ENCODE peak calls at places on chromosomes 2 and 18, in six cellular contexts. S is GM12878, M is GM23338, I is K562, P is H1, E is HepG2. C is an unnamed sample.

GRCh38 chr2:95301186-95301585 is 4.0 kb downstream of the KCNIP3 start:
- DNase-seq in E (no peak), I (no peak), M (no peak), P (no peak), S (no peak), C (no peak)

GRCh38 chr2:36530983-36531354 is 67.0 kb downstream of the FEZ2 start:
- DNase-seq in M (peak), S (no peak), P (no peak), E (no peak), I (no peak), C (no peak)

GRCh38 chr18:67509711-67510110 is 6.8 kb downstream of the DSEL start:
- DNase-seq in I (no peak), P (no peak), E (no peak), S (no peak), M (no peak), C (no peak)

GRCh38 chr2:5725794-5726463 is 33.7 kb downstream of the SOX11 start:
- DNase-seq in S (no peak), I (no peak), P (peak), E (no peak), M (peak), C (peak)

GRCh38 chr18:23163786-23164583 is 28.7 kb downstream of the CABLES1 start:
- DNase-seq in E (no peak), I (no peak), S (no peak), M (no peak), P (no peak), C (no peak)

GRCh38 chr2:50556934-50557575 is 474.9 kb downstream of the NRXN1 start:
- DNase-seq in I (no peak), P (no peak), S (no peak), E (no peak), M (no peak), C (no peak)

GRCh38 chr2:74137651-74138050 is 10.1 kb downstream of the BOLA3 start:
- DNase-seq in M (no peak), I (no peak), P (no peak), S (no peak), E (no peak), C (no peak)

GRCh38 chr2:172440795-172441194 is 13.4 kb downstream of the ITGA6 start:
- DNase-seq in P (no peak), E (no peak), S (no peak), I (no peak), M (no peak), C (no peak)

GRCh38 chr18:23235860-23236259 is 100.6 kb downstream of the CABLES1 start:
- DNase-seq in P (no peak), E (no peak), S (no peak), M (peak), I (no peak), C (peak)

GRCh38 chr2:202178342-202178958 is 59.9 kb downstream of the SUMO1 start:
- DNase-seq in S (peak), E (peak), I (peak), P (peak), M (peak), C (peak)

GRCh38 chr2:23069935-23070334 is 315.0 kb upstream of the KLHL29 start:
- DNase-seq in E (no peak), P (no peak), M (no peak), S (no peak), I (no peak), C (no peak)

GRCh38 chr2:174683392-174683759 is 80.9 kb downstream of the CHRNA1 start:
- DNase-seq in P (no peak), S (no peak), M (peak), I (no peak), E (no peak), C (no peak)

GRCh38 chr2:226199555-226199954 is 600.1 kb downstream of the IRS1 start:
- DNase-seq in E (no peak), M (no peak), I (no peak), S (no peak), P (no peak), C (no peak)
- TF ChIP-seq CREB1 in E (no peak), M (no peak), I (no peak), S (no peak), P (no peak), C (no peak)

DNA sequence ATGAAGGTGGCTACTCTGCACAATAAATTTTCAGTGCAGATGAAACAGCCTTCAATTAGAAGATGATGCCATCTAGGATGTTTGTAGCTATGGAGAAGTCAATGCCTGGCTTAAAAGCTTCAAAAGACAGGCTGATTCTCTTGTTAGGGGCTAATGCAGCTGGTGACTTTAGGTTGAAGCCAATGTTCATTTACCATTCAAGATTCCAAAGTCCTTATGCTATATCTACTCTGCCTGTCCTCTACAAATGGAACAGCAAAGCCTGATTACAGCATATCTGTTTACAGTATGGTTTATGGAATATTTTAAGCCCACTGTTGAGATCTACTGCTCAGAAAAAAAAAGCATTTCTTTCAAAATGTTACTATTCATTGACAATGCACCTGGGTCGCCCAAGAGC is 15.8 kb downstream of the TGFA start:
- DNase-seq in E (no peak), S (no peak), P (no peak), M (no peak), I (no peak), C (no peak)
- TF ChIP-seq CREB1 in E (no peak), S (no peak), P (no peak), M (no peak), I (no peak), C (no peak)

GRCh38 chr2:100580474-100581264 is 17.9 kb downstream of the PDCL3 start:
- DNase-seq in I (no peak), E (no peak), M (no peak), P (no peak), S (peak), C (no peak)
- TF ChIP-seq CREB1 in I (no peak), E (no peak), M (no peak), P (no peak), S (peak), C (no peak)

GRCh38 chr2:235724964-235725603 is 231.2 kb downstream of the AGAP1 start:
- DNase-seq in P (no peak), I (no peak), S (no peak), M (no peak), E (no peak), C (no peak)
- TF ChIP-seq CREB1 in P (no peak), I (no peak), S (no peak), M (no peak), E (no peak), C (no peak)

GRCh38 chr2:27792759-27793158 is 21.2 kb downstream of the MRPL33 start:
- DNase-seq in P (no peak), M (no peak), E (no peak), I (no peak), S (no peak), C (no peak)
- TF ChIP-seq CREB1 in P (no peak), M (no peak), E (no peak), I (no peak), S (no peak), C (no peak)

DNA sequence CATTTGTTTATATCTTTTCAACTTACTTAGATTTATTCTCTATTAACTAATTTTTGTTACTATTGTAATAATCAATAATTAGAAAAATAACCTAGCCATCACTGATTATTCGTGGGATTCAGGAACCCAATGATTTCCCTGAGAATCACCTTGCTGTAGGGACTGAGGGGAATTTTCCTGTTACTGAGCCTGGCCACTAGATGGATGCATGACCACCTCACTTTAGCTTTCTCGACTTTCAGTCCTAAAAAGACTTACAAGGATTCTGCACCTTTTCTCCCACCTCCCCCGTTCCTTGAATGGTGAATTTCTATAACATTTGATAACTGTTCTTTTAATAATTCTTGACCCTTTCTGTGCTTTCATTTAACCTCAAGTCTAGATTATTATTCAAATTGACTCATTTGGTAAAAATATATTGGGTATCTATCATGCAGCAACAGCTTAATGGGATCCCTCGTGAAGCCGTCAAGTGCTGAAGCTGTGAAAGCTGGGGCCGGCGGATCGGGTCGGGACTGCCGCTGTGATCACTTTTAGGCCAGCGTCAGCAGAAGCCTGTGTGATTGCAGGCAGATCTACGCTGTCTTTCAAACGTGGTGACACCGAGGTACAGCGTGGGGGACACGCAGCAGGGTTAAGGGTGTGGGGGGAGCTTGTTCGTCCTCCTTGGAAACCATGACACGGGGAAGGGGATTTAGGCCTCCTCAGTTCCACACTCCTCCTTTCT is 38.8 kb upstream of the TMEM18 start:
- DNase-seq in S (no peak), P (no peak), I (peak), E (no peak), M (peak), C (peak)
- TF ChIP-seq CREB1 in S (no peak), P (no peak), I (no peak), E (no peak), M (no peak), C (no peak)

GRCh38 chr2:230898661-230899091 is 26.4 kb downstream of the GPR55 start:
- DNase-seq in E (no peak), P (no peak), I (no peak), S (no peak), M (no peak), C (no peak)

GRCh38 chr2:230899287-230899686 is 25.8 kb downstream of the GPR55 start:
- DNase-seq in S (no peak), P (no peak), I (no peak), M (peak), E (no peak), C (no peak)

GRCh38 chr2:230901006-230901405 is 24.0 kb downstream of the GPR55 start:
- DNase-seq in M (no peak), I (no peak), E (no peak), P (no peak), S (no peak), C (no peak)

GRCh38 chr2:230900336-230900995 is 24.6 kb downstream of the GPR55 start:
- DNase-seq in P (no peak), S (no peak), I (no peak), M (no peak), E (no peak), C (no peak)

GRCh38 chr2:230899786-230900185 is 25.3 kb downstream of the GPR55 start:
- DNase-seq in M (no peak), E (no peak), S (no peak), I (no peak), P (no peak), C (no peak)
- TF ChIP-seq CREB1 in M (no peak), E (no peak), S (no peak), I (no peak), P (no peak), C (no peak)